ENCODE peak calls at places on chromosomes 4 and X, in nine cellular contexts. One of them, this sample, is unnamed.

GRCh38 chrX:106397788-106398538 is 213.8 kb upstream of the RADX start:
- DNase-seq in ACHN: peak
- DNase-seq in GDM1: no peak
- DNase-seq in epithelial cell of esophagus: peak
- DNase-seq in H9: no peak
- DNase-seq in upper lobe of left lung: no peak
- DNase-seq in stimulated activated CD8-positive, alpha-beta memory T cell treated with anti-CD3 and anti-CD28 coated beads, Interleukin-7, amount 100 ng/mL, for 4 hours: no peak
- DNase-seq in H4: peak
- DNase-seq in mesothelial cell of epicardium: no peak
- DNase-seq in this sample: no peak

GRCh38 chr4:5186584-5187170 is 135.4 kb downstream of the STK32B start:
- DNase-seq in ACHN: no peak
- DNase-seq in GDM1: no peak
- DNase-seq in epithelial cell of esophagus: no peak
- DNase-seq in H9: no peak
- DNase-seq in upper lobe of left lung: no peak
- DNase-seq in stimulated activated CD8-positive, alpha-beta memory T cell treated with anti-CD3 and anti-CD28 coated beads, Interleukin-7, amount 100 ng/mL, for 4 hours: no peak
- DNase-seq in H4: no peak
- DNase-seq in mesothelial cell of epicardium: no peak
- DNase-seq in this sample: no peak

GRCh38 chr4:122958505-122958904 is 36.1 kb upstream of the NUDT6 start:
- DNase-seq in ACHN: no peak
- DNase-seq in GDM1: no peak
- DNase-seq in epithelial cell of esophagus: no peak
- DNase-seq in H9: no peak
- DNase-seq in upper lobe of left lung: no peak
- DNase-seq in stimulated activated CD8-positive, alpha-beta memory T cell treated with anti-CD3 and anti-CD28 coated beads, Interleukin-7, amount 100 ng/mL, for 4 hours: no peak
- DNase-seq in H4: no peak
- DNase-seq in mesothelial cell of epicardium: no peak
- DNase-seq in this sample: no peak

GRCh38 chr4:169899295-169899694 is 126.9 kb downstream of the MFAP3L start:
- DNase-seq in ACHN: no peak
- DNase-seq in GDM1: no peak
- DNase-seq in epithelial cell of esophagus: peak
- DNase-seq in H9: no peak
- DNase-seq in upper lobe of left lung: no peak
- DNase-seq in stimulated activated CD8-positive, alpha-beta memory T cell treated with anti-CD3 and anti-CD28 coated beads, Interleukin-7, amount 100 ng/mL, for 4 hours: no peak
- DNase-seq in H4: peak
- DNase-seq in mesothelial cell of epicardium: no peak
- DNase-seq in this sample: no peak

GRCh38 chr4:110589297-110589696 is 33.6 kb downstream of the PITX2 start:
- DNase-seq in ACHN: peak
- DNase-seq in GDM1: no peak
- DNase-seq in epithelial cell of esophagus: no peak
- DNase-seq in H9: no peak
- DNase-seq in upper lobe of left lung: no peak
- DNase-seq in stimulated activated CD8-positive, alpha-beta memory T cell treated with anti-CD3 and anti-CD28 coated beads, Interleukin-7, amount 100 ng/mL, for 4 hours: no peak
- DNase-seq in H4: no peak
- DNase-seq in mesothelial cell of epicardium: no peak
- DNase-seq in this sample: no peak

GRCh38 chr4:24862073-24862751 is 50.6 kb downstream of the CCDC149 start:
- DNase-seq in ACHN: no peak
- DNase-seq in GDM1: no peak
- DNase-seq in epithelial cell of esophagus: no peak
- DNase-seq in H9: no peak
- DNase-seq in upper lobe of left lung: no peak
- DNase-seq in stimulated activated CD8-positive, alpha-beta memory T cell treated with anti-CD3 and anti-CD28 coated beads, Interleukin-7, amount 100 ng/mL, for 4 hours: no peak
- DNase-seq in H4: no peak
- DNase-seq in mesothelial cell of epicardium: no peak
- DNase-seq in this sample: no peak

GRCh38 chrX:71111851-71112468 is 583 bp upstream of the IL2RG start:
- DNase-seq in ACHN: no peak
- DNase-seq in GDM1: peak
- DNase-seq in epithelial cell of esophagus: no peak
- DNase-seq in H9: no peak
- DNase-seq in upper lobe of left lung: no peak
- DNase-seq in stimulated activated CD8-positive, alpha-beta memory T cell treated with anti-CD3 and anti-CD28 coated beads, Interleukin-7, amount 100 ng/mL, for 4 hours: no peak
- DNase-seq in H4: no peak
- DNase-seq in mesothelial cell of epicardium: no peak
- DNase-seq in this sample: no peak

GRCh38 chr4:28232376-28232775 is 1371.7 kb downstream of the STIM2 start:
- DNase-seq in ACHN: no peak
- DNase-seq in GDM1: no peak
- DNase-seq in epithelial cell of esophagus: peak
- DNase-seq in H9: no peak
- DNase-seq in upper lobe of left lung: no peak
- DNase-seq in stimulated activated CD8-positive, alpha-beta memory T cell treated with anti-CD3 and anti-CD28 coated beads, Interleukin-7, amount 100 ng/mL, for 4 hours: no peak
- DNase-seq in H4: no peak
- DNase-seq in mesothelial cell of epicardium: no peak
- DNase-seq in this sample: no peak

GRCh38 chr4:147034372-147034771 is 88.7 kb upstream of the TTC29 start:
- DNase-seq in ACHN: no peak
- DNase-seq in GDM1: no peak
- DNase-seq in epithelial cell of esophagus: no peak
- DNase-seq in H9: no peak
- DNase-seq in upper lobe of left lung: no peak
- DNase-seq in stimulated activated CD8-positive, alpha-beta memory T cell treated with anti-CD3 and anti-CD28 coated beads, Interleukin-7, amount 100 ng/mL, for 4 hours: no peak
- DNase-seq in H4: no peak
- DNase-seq in mesothelial cell of epicardium: no peak
- DNase-seq in this sample: no peak

GRCh38 chr4:41712413-41712812 is 36.1 kb downstream of the PHOX2B start:
- DNase-seq in ACHN: no peak
- DNase-seq in GDM1: no peak
- DNase-seq in epithelial cell of esophagus: peak
- DNase-seq in H9: no peak
- DNase-seq in upper lobe of left lung: no peak
- DNase-seq in stimulated activated CD8-positive, alpha-beta memory T cell treated with anti-CD3 and anti-CD28 coated beads, Interleukin-7, amount 100 ng/mL, for 4 hours: no peak
- DNase-seq in H4: no peak
- DNase-seq in mesothelial cell of epicardium: no peak
- DNase-seq in this sample: no peak

GRCh38 chr4:70902577-70903281 is 560 bp downstream of the MOB1B start:
- DNase-seq in ACHN: peak
- DNase-seq in GDM1: no peak
- DNase-seq in epithelial cell of esophagus: peak
- DNase-seq in H9: no peak
- DNase-seq in upper lobe of left lung: peak
- DNase-seq in stimulated activated CD8-positive, alpha-beta memory T cell treated with anti-CD3 and anti-CD28 coated beads, Interleukin-7, amount 100 ng/mL, for 4 hours: no peak
- DNase-seq in H4: no peak
- DNase-seq in mesothelial cell of epicardium: peak
- DNase-seq in this sample: no peak

GRCh38 chr4:128461300-128462103 is 173.9 kb upstream of the PGRMC2 start:
- DNase-seq in ACHN: peak
- DNase-seq in GDM1: no peak
- DNase-seq in epithelial cell of esophagus: peak
- DNase-seq in H9: no peak
- DNase-seq in upper lobe of left lung: no peak
- DNase-seq in stimulated activated CD8-positive, alpha-beta memory T cell treated with anti-CD3 and anti-CD28 coated beads, Interleukin-7, amount 100 ng/mL, for 4 hours: no peak
- DNase-seq in H4: peak
- DNase-seq in mesothelial cell of epicardium: no peak
- DNase-seq in this sample: no peak

GRCh38 chrX:43703211-43703791 is 47.2 kb downstream of the MAOA start:
- DNase-seq in ACHN: no peak
- DNase-seq in GDM1: no peak
- DNase-seq in epithelial cell of esophagus: peak
- DNase-seq in H9: no peak
- DNase-seq in upper lobe of left lung: no peak
- DNase-seq in stimulated activated CD8-positive, alpha-beta memory T cell treated with anti-CD3 and anti-CD28 coated beads, Interleukin-7, amount 100 ng/mL, for 4 hours: no peak
- DNase-seq in H4: peak
- DNase-seq in mesothelial cell of epicardium: no peak
- DNase-seq in this sample: no peak

GRCh38 chr4:10006236-10006603 is 15.1 kb downstream of the SLC2A9 start:
- DNase-seq in ACHN: peak
- DNase-seq in GDM1: no peak
- DNase-seq in epithelial cell of esophagus: peak
- DNase-seq in H9: no peak
- DNase-seq in upper lobe of left lung: peak
- DNase-seq in stimulated activated CD8-positive, alpha-beta memory T cell treated with anti-CD3 and anti-CD28 coated beads, Interleukin-7, amount 100 ng/mL, for 4 hours: no peak
- DNase-seq in H4: peak
- DNase-seq in mesothelial cell of epicardium: no peak
- DNase-seq in this sample: no peak

GRCh38 chr4:73230865-73231517 is 27.6 kb downstream of the ANKRD17 start:
- DNase-seq in ACHN: no peak
- DNase-seq in GDM1: no peak
- DNase-seq in epithelial cell of esophagus: no peak
- DNase-seq in H9: no peak
- DNase-seq in upper lobe of left lung: no peak
- DNase-seq in stimulated activated CD8-positive, alpha-beta memory T cell treated with anti-CD3 and anti-CD28 coated beads, Interleukin-7, amount 100 ng/mL, for 4 hours: no peak
- DNase-seq in H4: no peak
- DNase-seq in mesothelial cell of epicardium: no peak
- DNase-seq in this sample: no peak

GRCh38 chrX:46770817-46771163 is 11.9 kb upstream of the SLC9A7 start:
- DNase-seq in ACHN: peak
- DNase-seq in GDM1: no peak
- DNase-seq in epithelial cell of esophagus: peak
- DNase-seq in H9: no peak
- DNase-seq in upper lobe of left lung: no peak
- DNase-seq in stimulated activated CD8-positive, alpha-beta memory T cell treated with anti-CD3 and anti-CD28 coated beads, Interleukin-7, amount 100 ng/mL, for 4 hours: no peak
- DNase-seq in H4: peak
- DNase-seq in mesothelial cell of epicardium: no peak
- DNase-seq in this sample: no peak

GRCh38 chr4:17030543-17030942 is 132.1 kb upstream of the LDB2 start:
- DNase-seq in ACHN: no peak
- DNase-seq in GDM1: no peak
- DNase-seq in epithelial cell of esophagus: peak
- DNase-seq in H9: no peak
- DNase-seq in upper lobe of left lung: no peak
- DNase-seq in stimulated activated CD8-positive, alpha-beta memory T cell treated with anti-CD3 and anti-CD28 coated beads, Interleukin-7, amount 100 ng/mL, for 4 hours: no peak
- DNase-seq in H4: peak
- DNase-seq in mesothelial cell of epicardium: no peak
- DNase-seq in this sample: no peak

GRCh38 chrX:123803331-123803983 is 56.4 kb upstream of the XIAP start:
- DNase-seq in ACHN: no peak
- DNase-seq in GDM1: peak
- DNase-seq in epithelial cell of esophagus: peak
- DNase-seq in H9: no peak
- DNase-seq in upper lobe of left lung: peak
- DNase-seq in stimulated activated CD8-positive, alpha-beta memory T cell treated with anti-CD3 and anti-CD28 coated beads, Interleukin-7, amount 100 ng/mL, for 4 hours: no peak
- DNase-seq in H4: peak
- DNase-seq in mesothelial cell of epicardium: no peak
- DNase-seq in this sample: no peak

GRCh38 chrX:44035576-44035975 is 62.4 kb upstream of the NDP start:
- DNase-seq in ACHN: no peak
- DNase-seq in GDM1: no peak
- DNase-seq in epithelial cell of esophagus: no peak
- DNase-seq in H9: no peak
- DNase-seq in upper lobe of left lung: no peak
- DNase-seq in stimulated activated CD8-positive, alpha-beta memory T cell treated with anti-CD3 and anti-CD28 coated beads, Interleukin-7, amount 100 ng/mL, for 4 hours: no peak
- DNase-seq in H4: no peak
- DNase-seq in mesothelial cell of epicardium: no peak
- DNase-seq in this sample: no peak

GRCh38 chr4:123824524-123824923 is 427.9 kb downstream of the SPRY1 start:
- DNase-seq in ACHN: no peak
- DNase-seq in GDM1: no peak
- DNase-seq in epithelial cell of esophagus: no peak
- DNase-seq in H9: no peak
- DNase-seq in upper lobe of left lung: no peak
- DNase-seq in stimulated activated CD8-positive, alpha-beta memory T cell treated with anti-CD3 and anti-CD28 coated beads, Interleukin-7, amount 100 ng/mL, for 4 hours: no peak
- DNase-seq in H4: no peak
- DNase-seq in mesothelial cell of epicardium: no peak
- DNase-seq in this sample: no peak

GRCh38 chrX:85903692-85904471 is 143.5 kb downstream of the CHM start:
- DNase-seq in ACHN: no peak
- DNase-seq in GDM1: no peak
- DNase-seq in epithelial cell of esophagus: peak
- DNase-seq in H9: no peak
- DNase-seq in upper lobe of left lung: no peak
- DNase-seq in stimulated activated CD8-positive, alpha-beta memory T cell treated with anti-CD3 and anti-CD28 coated beads, Interleukin-7, amount 100 ng/mL, for 4 hours: no peak
- DNase-seq in H4: no peak
- DNase-seq in mesothelial cell of epicardium: no peak
- DNase-seq in this sample: no peak

GRCh38 chr4:113316879-113317278 is 267.4 kb downstream of the ANK2 start:
- DNase-seq in ACHN: no peak
- DNase-seq in GDM1: no peak
- DNase-seq in epithelial cell of esophagus: no peak
- DNase-seq in H9: no peak
- DNase-seq in upper lobe of left lung: no peak
- DNase-seq in stimulated activated CD8-positive, alpha-beta memory T cell treated with anti-CD3 and anti-CD28 coated beads, Interleukin-7, amount 100 ng/mL, for 4 hours: no peak
- DNase-seq in H4: no peak
- DNase-seq in mesothelial cell of epicardium: no peak
- DNase-seq in this sample: no peak

GRCh38 chrX:17160971-17161370 is 214.0 kb upstream of the NHS start:
- DNase-seq in ACHN: no peak
- DNase-seq in GDM1: no peak
- DNase-seq in epithelial cell of esophagus: peak
- DNase-seq in H9: no peak
- DNase-seq in upper lobe of left lung: no peak
- DNase-seq in stimulated activated CD8-positive, alpha-beta memory T cell treated with anti-CD3 and anti-CD28 coated beads, Interleukin-7, amount 100 ng/mL, for 4 hours: no peak
- DNase-seq in H4: no peak
- DNase-seq in mesothelial cell of epicardium: no peak
- DNase-seq in this sample: no peak

GRCh38 chr4:2930135-2930805 is 32.9 kb downstream of the NOP14 start:
- DNase-seq in ACHN: no peak
- DNase-seq in GDM1: no peak
- DNase-seq in epithelial cell of esophagus: no peak
- DNase-seq in H9: peak
- DNase-seq in upper lobe of left lung: peak
- DNase-seq in stimulated activated CD8-positive, alpha-beta memory T cell treated with anti-CD3 and anti-CD28 coated beads, Interleukin-7, amount 100 ng/mL, for 4 hours: no peak
- DNase-seq in H4: no peak
- DNase-seq in mesothelial cell of epicardium: peak
- DNase-seq in this sample: peak

GRCh38 chr4:128241425-128241913 is 46.1 kb downstream of the PGRMC2 start:
- DNase-seq in ACHN: peak
- DNase-seq in GDM1: no peak
- DNase-seq in epithelial cell of esophagus: peak
- DNase-seq in H9: no peak
- DNase-seq in upper lobe of left lung: no peak
- DNase-seq in stimulated activated CD8-positive, alpha-beta memory T cell treated with anti-CD3 and anti-CD28 coated beads, Interleukin-7, amount 100 ng/mL, for 4 hours: no peak
- DNase-seq in H4: peak
- DNase-seq in mesothelial cell of epicardium: no peak
- DNase-seq in this sample: no peak

GRCh38 chr4:57154191-57154590 is 44.0 kb upstream of the IGFBP7 start:
- DNase-seq in ACHN: no peak
- DNase-seq in GDM1: no peak
- DNase-seq in epithelial cell of esophagus: peak
- DNase-seq in H9: no peak
- DNase-seq in upper lobe of left lung: no peak
- DNase-seq in stimulated activated CD8-positive, alpha-beta memory T cell treated with anti-CD3 and anti-CD28 coated beads, Interleukin-7, amount 100 ng/mL, for 4 hours: no peak
- DNase-seq in H4: no peak
- DNase-seq in mesothelial cell of epicardium: no peak
- DNase-seq in this sample: no peak

GRCh38 chrX:7065473-7065872 is 82.0 kb upstream of the STS start:
- DNase-seq in ACHN: no peak
- DNase-seq in GDM1: no peak
- DNase-seq in epithelial cell of esophagus: no peak
- DNase-seq in H9: no peak
- DNase-seq in upper lobe of left lung: no peak
- DNase-seq in stimulated activated CD8-positive, alpha-beta memory T cell treated with anti-CD3 and anti-CD28 coated beads, Interleukin-7, amount 100 ng/mL, for 4 hours: no peak
- DNase-seq in H4: no peak
- DNase-seq in mesothelial cell of epicardium: no peak
- DNase-seq in this sample: no peak

GRCh38 chr4:54941994-54942552 is 183.3 kb downstream of the KDR start:
- DNase-seq in ACHN: no peak
- DNase-seq in GDM1: peak
- DNase-seq in epithelial cell of esophagus: no peak
- DNase-seq in H9: no peak
- DNase-seq in upper lobe of left lung: no peak
- DNase-seq in stimulated activated CD8-positive, alpha-beta memory T cell treated with anti-CD3 and anti-CD28 coated beads, Interleukin-7, amount 100 ng/mL, for 4 hours: no peak
- DNase-seq in H4: no peak
- DNase-seq in mesothelial cell of epicardium: no peak
- DNase-seq in this sample: no peak

GRCh38 chrX:1767026-1767425 is 152.2 kb downstream of the ASMT start:
- DNase-seq in ACHN: no peak
- DNase-seq in GDM1: no peak
- DNase-seq in epithelial cell of esophagus: no peak
- DNase-seq in H9: no peak
- DNase-seq in upper lobe of left lung: no peak
- DNase-seq in stimulated activated CD8-positive, alpha-beta memory T cell treated with anti-CD3 and anti-CD28 coated beads, Interleukin-7, amount 100 ng/mL, for 4 hours: no peak
- DNase-seq in H4: no peak
- DNase-seq in mesothelial cell of epicardium: no peak
- DNase-seq in this sample: no peak